ENCODE peak calls at places on chromosome 16, in four cellular contexts. One of them, this sample, is unnamed.

GRCh38 chr16:73126453-73126853 is 78.5 kb upstream of the ZFHX3 start:
- DNase-seq in A549: no peak
- DNase-seq in HepG2: peak
- DNase-seq in GM12878: no peak
- DNase-seq in this sample: no peak

GRCh38 chr16:87850009-87851006 is 19.0 kb downstream of the SLC7A5 start:
- DNase-seq in A549: no peak
- DNase-seq in HepG2: peak
- DNase-seq in GM12878: no peak
- DNase-seq in this sample: peak

GRCh38 chr16:29806641-29807425 is 504 bp downstream of the MAZ start:
- DNase-seq in A549: no peak
- DNase-seq in HepG2: peak
- DNase-seq in GM12878: no peak
- DNase-seq in this sample: peak

GRCh38 chr16:5582529-5582928 is 484.9 kb upstream of the EEF2KMT start:
- DNase-seq in A549: no peak
- DNase-seq in HepG2: no peak
- DNase-seq in GM12878: no peak
- DNase-seq in this sample: no peak

GRCh38 chr16:53084141-53084541 is 29.4 kb downstream of the CHD9 start:
- DNase-seq in A549: no peak
- DNase-seq in HepG2: no peak
- DNase-seq in GM12878: no peak
- DNase-seq in this sample: no peak

GRCh38 chr16:85888405-85889331 is 10.3 kb upstream of the IRF8 start:
- DNase-seq in A549: peak
- DNase-seq in HepG2: peak
- DNase-seq in GM12878: peak
- DNase-seq in this sample: no peak

GRCh38 chr16:3503513-3503912 is 2.7 kb downstream of the CLUAP1 start:
- DNase-seq in A549: no peak
- DNase-seq in HepG2: no peak
- DNase-seq in GM12878: no peak
- DNase-seq in this sample: no peak

GRCh38 chr16:85767569-85767968 is 16.7 kb upstream of the C16orf74 start:
- DNase-seq in A549: peak
- DNase-seq in HepG2: no peak
- DNase-seq in GM12878: no peak
- DNase-seq in this sample: no peak

GRCh38 chr16:88353232-88353631 is 29.5 kb upstream of the ZNF469 start:
- DNase-seq in A549: no peak
- DNase-seq in HepG2: no peak
- DNase-seq in GM12878: no peak
- DNase-seq in this sample: no peak

GRCh38 chr16:23835390-23836077 is at the start of gene PRKCB:
- DNase-seq in A549: peak
- DNase-seq in HepG2: no peak
- DNase-seq in GM12878: no peak
- DNase-seq in this sample: peak

GRCh38 chr16:14110728-14111251 is 39.7 kb downstream of the MRTFB start:
- DNase-seq in A549: no peak
- DNase-seq in HepG2: no peak
- DNase-seq in GM12878: no peak
- DNase-seq in this sample: no peak

GRCh38 chr16:88804552-88805339 is 1.2 kb downstream of the CDT1 start:
- DNase-seq in A549: peak
- DNase-seq in HepG2: peak
- DNase-seq in GM12878: no peak
- DNase-seq in this sample: peak

GRCh38 chr16:70694088-70694487 is 8.2 kb upstream of the MTSS2 start:
- DNase-seq in A549: peak
- DNase-seq in HepG2: no peak
- DNase-seq in GM12878: no peak
- DNase-seq in this sample: no peak

GRCh38 chr16:54194008-54194731 is 92.4 kb downstream of the IRX3 start:
- DNase-seq in A549: no peak
- DNase-seq in HepG2: no peak
- DNase-seq in GM12878: no peak
- DNase-seq in this sample: no peak

GRCh38 chr16:26554030-26554429 is 512.7 kb upstream of the C16orf82 start:
- DNase-seq in A549: no peak
- DNase-seq in HepG2: no peak
- DNase-seq in GM12878: no peak
- DNase-seq in this sample: no peak
- TF ChIP-seq PBX3 in A549: no peak
- TF ChIP-seq PBX3 in HepG2: no peak
- TF ChIP-seq PBX3 in GM12878: no peak
- TF ChIP-seq PBX3 in this sample: no peak

GRCh38 chr16:81517150-81517499 is 72.5 kb downstream of the CMIP start:
- DNase-seq in A549: no peak
- DNase-seq in HepG2: no peak
- DNase-seq in GM12878: no peak
- DNase-seq in this sample: no peak
- TF ChIP-seq PBX3 in A549: no peak
- TF ChIP-seq PBX3 in HepG2: no peak
- TF ChIP-seq PBX3 in GM12878: no peak
- TF ChIP-seq PBX3 in this sample: no peak

GRCh38 chr16:57253410-57253927 is 8.4 kb downstream of the ARL2BP start:
- DNase-seq in A549: no peak
- DNase-seq in HepG2: peak
- DNase-seq in GM12878: no peak
- DNase-seq in this sample: no peak

GRCh38 chr16:57252148-57252721 is 7.2 kb downstream of the ARL2BP start:
- DNase-seq in A549: no peak
- DNase-seq in HepG2: peak
- DNase-seq in GM12878: no peak
- DNase-seq in this sample: no peak

GRCh38 chr16:57256601-57257395 is 11.7 kb downstream of the ARL2BP start:
- DNase-seq in A549: no peak
- DNase-seq in HepG2: no peak
- DNase-seq in GM12878: no peak
- DNase-seq in this sample: no peak

GRCh38 chr16:57255686-57256415 is 10.8 kb downstream of the ARL2BP start:
- DNase-seq in A549: no peak
- DNase-seq in HepG2: no peak
- DNase-seq in GM12878: no peak
- DNase-seq in this sample: no peak

GRCh38 chr16:57251352-57251751 is 6.3 kb downstream of the ARL2BP start:
- DNase-seq in A549: no peak
- DNase-seq in HepG2: no peak
- DNase-seq in GM12878: no peak
- DNase-seq in this sample: no peak
- TF ChIP-seq PBX3 in A549: no peak
- TF ChIP-seq PBX3 in HepG2: no peak
- TF ChIP-seq PBX3 in GM12878: no peak
- TF ChIP-seq PBX3 in this sample: no peak

DNA sequence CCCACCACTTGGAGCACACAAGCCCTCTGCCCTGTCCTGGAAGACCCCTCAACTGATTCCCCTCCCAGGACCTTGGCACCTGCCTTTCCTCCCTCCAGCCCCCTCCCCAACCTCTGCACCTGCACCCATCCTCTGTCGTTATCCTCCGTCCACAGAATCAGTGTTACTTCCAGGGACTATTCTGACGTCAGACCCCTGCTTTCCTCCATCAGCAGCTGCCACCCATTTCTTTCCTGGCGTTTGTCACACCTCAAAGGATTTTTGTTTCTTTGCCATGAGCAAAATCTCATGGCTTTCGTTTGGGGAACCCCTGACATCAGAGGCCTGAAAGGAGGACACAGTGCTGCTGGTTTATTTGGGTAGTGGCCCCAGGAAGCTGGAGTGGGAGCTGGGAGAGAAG is 68.5 kb downstream of the SOCS1 start:
- DNase-seq in A549: no peak
- DNase-seq in HepG2: no peak
- DNase-seq in GM12878: no peak
- DNase-seq in this sample: no peak
- TF ChIP-seq PBX3 in A549: no peak
- TF ChIP-seq PBX3 in HepG2: no peak
- TF ChIP-seq PBX3 in GM12878: no peak
- TF ChIP-seq PBX3 in this sample: no peak

DNA sequence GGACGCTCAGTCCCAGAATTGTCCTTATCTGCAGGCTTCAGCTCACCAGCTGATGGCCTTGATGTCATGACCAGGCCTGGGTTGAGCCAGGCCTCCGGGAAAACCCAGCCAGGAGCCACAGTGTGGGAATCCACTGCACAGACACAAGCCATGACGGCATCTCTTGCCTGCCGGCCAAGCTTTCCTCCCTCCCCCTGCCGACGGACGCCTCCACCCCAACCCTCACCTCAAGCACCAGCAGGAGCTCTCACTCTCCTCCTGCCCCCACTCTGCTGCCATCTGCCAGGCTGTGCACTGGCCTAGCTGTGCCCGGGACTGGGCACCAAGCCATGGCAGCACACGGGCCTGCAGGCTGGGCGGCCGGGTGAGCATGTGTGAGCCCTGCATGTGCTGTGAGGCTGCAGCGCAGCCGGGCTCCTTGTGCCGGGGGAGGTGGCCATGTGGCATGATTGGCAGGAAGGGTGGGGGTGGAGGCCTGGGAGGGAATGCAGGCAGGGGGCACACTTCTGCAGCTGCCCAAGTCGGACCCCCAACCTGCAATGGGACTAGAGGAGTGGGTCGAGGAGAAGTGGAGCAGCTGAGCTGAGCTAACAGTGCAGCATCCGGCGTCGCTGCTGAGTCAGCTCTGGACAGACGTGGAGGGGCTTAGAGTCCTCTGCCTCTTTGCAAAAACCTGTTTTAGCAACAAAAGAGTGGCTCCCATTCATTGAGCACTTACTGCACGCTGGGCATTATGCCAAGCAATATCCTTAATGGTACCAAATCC is 268.5 kb downstream of the CBLN1 start:
- DNase-seq in A549: no peak
- DNase-seq in HepG2: no peak
- DNase-seq in GM12878: no peak
- DNase-seq in this sample: peak
- TF ChIP-seq PBX3 in A549: no peak
- TF ChIP-seq PBX3 in HepG2: no peak
- TF ChIP-seq PBX3 in GM12878: no peak
- TF ChIP-seq PBX3 in this sample: no peak

DNA sequence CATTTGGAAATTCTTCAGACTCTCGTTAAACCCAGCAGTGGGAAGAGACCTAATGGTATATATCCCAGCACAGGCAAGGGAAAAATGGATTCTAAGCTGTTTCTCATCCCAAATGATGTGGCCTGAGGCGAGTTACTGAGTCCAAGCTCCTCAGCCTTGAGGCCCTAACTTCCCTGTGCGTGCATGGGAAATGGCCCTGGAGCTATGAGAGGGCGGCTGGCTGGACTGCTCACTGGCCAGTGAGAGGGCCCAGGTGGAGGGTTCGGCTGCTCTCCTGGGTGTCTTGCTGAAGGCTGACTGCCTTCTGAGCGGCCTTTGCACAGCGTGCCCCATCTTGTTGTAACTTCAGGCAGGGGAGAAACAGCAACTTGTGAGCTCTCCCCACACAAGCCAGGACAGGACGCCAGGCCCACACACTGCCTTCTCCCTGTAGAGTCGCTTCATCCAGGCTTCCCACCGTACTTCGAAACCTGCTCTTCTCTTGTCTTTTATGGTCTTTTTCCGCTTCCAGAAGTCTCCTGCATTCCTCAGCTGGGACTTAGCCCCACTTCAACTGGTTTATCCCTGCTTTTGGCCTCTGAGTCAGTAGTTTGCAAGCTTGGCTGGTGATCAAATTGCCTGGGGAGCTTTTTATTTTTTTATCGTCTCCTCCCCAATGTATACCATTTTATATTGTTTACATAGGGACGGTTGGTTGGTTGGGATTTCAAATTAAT is 13.3 kb downstream of the CDH3 start:
- DNase-seq in A549: peak
- DNase-seq in HepG2: no peak
- DNase-seq in GM12878: no peak
- DNase-seq in this sample: no peak
- TF ChIP-seq PBX3 in A549: no peak
- TF ChIP-seq PBX3 in HepG2: no peak
- TF ChIP-seq PBX3 in GM12878: no peak
- TF ChIP-seq PBX3 in this sample: no peak

GRCh38 chr16:64019339-64019738 is 1102.5 kb downstream of the CDH11 start:
- DNase-seq in A549: no peak
- DNase-seq in HepG2: no peak
- DNase-seq in GM12878: no peak
- DNase-seq in this sample: no peak
- TF ChIP-seq PBX3 in A549: no peak
- TF ChIP-seq PBX3 in HepG2: no peak
- TF ChIP-seq PBX3 in GM12878: no peak
- TF ChIP-seq PBX3 in this sample: no peak